ENCODE peak calls at places on chromosomes 3 and 15, in nine cellular contexts. G, C, O, R, M, Y, S, T and Q are unnamed samples. For H3K4me1, the result is how much of the 10 kb centered on the place peaks cover.

GRCh38 chr15:100131321-100132224 is 210.2 kb downstream of the ADAMTS17 start:
- DNase-seq in S (no peak), M (no peak), Y (peak), O (peak), R (no peak), C (no peak), T (no peak), G (no peak), Q (peak)

GRCh38 chr15:38707802-38708671 is 143.4 kb upstream of the RASGRP1 start:
- DNase-seq in M (peak), O (peak), Y (peak), R (no peak), S (no peak), C (peak), G (peak), T (peak), Q (peak)

GRCh38 chr3:146222204-146223046 is 28.5 kb downstream of the PLSCR4 start:
- DNase-seq in S (no peak), O (peak), Y (no peak), T (no peak), R (no peak), C (no peak), M (no peak), G (no peak), Q (no peak)

GRCh38 chr3:50531201-50531600 is 27.8 kb upstream of the CACNA2D2 start:
- DNase-seq in S (no peak), O (no peak), R (no peak), Y (no peak), C (no peak), M (no peak), T (no peak), G (no peak), Q (no peak)

GRCh38 chr3:106425021-106425420 is 556.2 kb upstream of the CBLB start:
- DNase-seq in O (peak), S (no peak), C (no peak), R (no peak), M (no peak), T (no peak), Y (no peak), G (no peak), Q (no peak)

GRCh38 chr3:36597422-36597821 is 166.9 kb downstream of the DCLK3 start:
- DNase-seq in R (no peak), M (no peak), Y (no peak), C (peak), O (peak), S (no peak), T (no peak), G (peak), Q (no peak)

GRCh38 chr3:129461022-129461421 is 21.0 kb downstream of the IFT122 start:
- DNase-seq in M (no peak), C (no peak), T (no peak), O (peak), Y (no peak), R (no peak), G (no peak), S (no peak), Q (no peak)

GRCh38 chr3:47669026-47669749 is 90.5 kb upstream of the CSPG5 start:
- DNase-seq in R (no peak), T (no peak), Y (no peak), S (no peak), M (no peak), C (no peak), G (no peak), O (peak), Q (no peak)

GRCh38 chr15:63968122-63968524 is 78.2 kb downstream of the DAPK2 start:
- DNase-seq in C (no peak), M (no peak), O (no peak), R (no peak), Y (peak), S (no peak), T (no peak), G (no peak), Q (no peak)

GRCh38 chr3:197426161-197426566 is 127.8 kb upstream of the DLG1 start:
- DNase-seq in M (no peak), S (no peak), R (no peak), Y (peak), T (no peak), C (no peak), O (peak), G (peak), Q (no peak)

GRCh38 chr3:175526609-175527280 is 667.6 kb downstream of the NAALADL2 start:
- DNase-seq in C (no peak), R (no peak), G (no peak), O (peak), S (no peak), M (no peak), Y (no peak), T (no peak), Q (no peak)

GRCh38 chr15:89903015-89903857 is 9.4 kb upstream of the AP3S2 start:
- DNase-seq in G (no peak), M (no peak), O (no peak), C (no peak), Y (no peak), S (no peak), R (no peak), T (no peak), Q (no peak)

GRCh38 chr15:70767668-70768067 is 4.3 kb upstream of the UACA start:
- DNase-seq in M (no peak), G (no peak), C (no peak), R (no peak), Y (no peak), S (no peak), T (no peak), O (no peak), Q (no peak)

GRCh38 chr3:157070186-157070585 is 89.8 kb downstream of the CCNL1 start:
- DNase-seq in G (no peak), S (no peak), T (no peak), M (no peak), C (no peak), Y (no peak), R (no peak), O (no peak), Q (no peak)

GRCh38 chr15:77002954-77003912 is 8.3 kb downstream of the PSTPIP1 start:
- DNase-seq in T (no peak), O (no peak), G (no peak), M (peak), S (peak), Y (no peak), C (no peak), R (peak), Q (no peak)

GRCh38 chr3:40597441-40597840 is 72.7 kb downstream of the ZNF621 start:
- DNase-seq in T (no peak), O (peak), M (no peak), C (no peak), S (no peak), G (no peak), R (no peak), Y (no peak), Q (no peak)

GRCh38 chr3:159189994-159190669 is 388.3 kb downstream of the MFSD1 start:
- DNase-seq in O (peak), G (no peak), C (no peak), S (no peak), T (no peak), R (no peak), M (no peak), Y (no peak), Q (no peak)

GRCh38 chr3:180375831-180376230 is 226.1 kb upstream of the TTC14 start:
- DNase-seq in C (no peak), G (no peak), S (no peak), T (no peak), Y (no peak), O (no peak), M (no peak), R (no peak), Q (no peak)

GRCh38 chr3:31254483-31254882 is 278.2 kb upstream of the STT3B start:
- DNase-seq in O (no peak), Y (peak), M (no peak), T (no peak), S (no peak), C (no peak), R (no peak), G (no peak), Q (no peak)

GRCh38 chr3:123130079-123130726 is 63.4 kb downstream of the PDIA5 start:
- DNase-seq in O (no peak), M (no peak), S (no peak), C (no peak), Y (no peak), R (no peak), T (no peak), G (no peak), Q (no peak)

GRCh38 chr3:29972594-29972993 is 633.8 kb upstream of the TGFBR2 start:
- DNase-seq in C (peak), G (peak), M (no peak), O (peak), S (no peak), T (no peak), Y (no peak), R (no peak), Q (no peak)

GRCh38 chr3:14775574-14775973 is 43.2 kb upstream of the FGD5 start:
- DNase-seq in Y (no peak), M (no peak), R (no peak), T (no peak), C (no peak), G (no peak), O (no peak), S (no peak), Q (no peak)

GRCh38 chr15:64045106-64045435 is 1.2 kb downstream of the DAPK2 start:
- DNase-seq in G (no peak), R (no peak), O (no peak), T (no peak), S (no peak), Y (peak), M (peak), C (no peak), Q (no peak)

GRCh38 chr15:41782486-41783271 is 8.4 kb downstream of the MAPKBP1 start:
- DNase-seq in S (no peak), M (peak), O (no peak), R (no peak), Y (no peak), T (no peak), G (no peak), C (no peak), Q (no peak)

GRCh38 chr3:24591661-24592555 is 97.3 kb upstream of the THRB start:
- DNase-seq in G (no peak), T (no peak), S (no peak), R (no peak), O (peak), M (no peak), C (no peak), Y (no peak), Q (no peak)

GRCh38 chr3:65632409-65632808 is 406.3 kb downstream of the MAGI1 start:
- DNase-seq in M (no peak), Y (no peak), G (no peak), T (no peak), R (no peak), S (no peak), O (no peak), C (no peak), Q (no peak)

GRCh38 chr3:119098620-119099222 is 47.2 kb upstream of the TEX55 start:
- DNase-seq in R (no peak), Y (no peak), O (peak), S (no peak), M (peak), G (peak), C (peak), T (no peak), Q (no peak)

GRCh38 chr15:71480566-71480965 is 329.8 kb upstream of the NR2E3 start:
- DNase-seq in S (no peak), O (no peak), R (no peak), C (no peak), G (no peak), M (no peak), T (no peak), Y (no peak), Q (no peak)

DNA sequence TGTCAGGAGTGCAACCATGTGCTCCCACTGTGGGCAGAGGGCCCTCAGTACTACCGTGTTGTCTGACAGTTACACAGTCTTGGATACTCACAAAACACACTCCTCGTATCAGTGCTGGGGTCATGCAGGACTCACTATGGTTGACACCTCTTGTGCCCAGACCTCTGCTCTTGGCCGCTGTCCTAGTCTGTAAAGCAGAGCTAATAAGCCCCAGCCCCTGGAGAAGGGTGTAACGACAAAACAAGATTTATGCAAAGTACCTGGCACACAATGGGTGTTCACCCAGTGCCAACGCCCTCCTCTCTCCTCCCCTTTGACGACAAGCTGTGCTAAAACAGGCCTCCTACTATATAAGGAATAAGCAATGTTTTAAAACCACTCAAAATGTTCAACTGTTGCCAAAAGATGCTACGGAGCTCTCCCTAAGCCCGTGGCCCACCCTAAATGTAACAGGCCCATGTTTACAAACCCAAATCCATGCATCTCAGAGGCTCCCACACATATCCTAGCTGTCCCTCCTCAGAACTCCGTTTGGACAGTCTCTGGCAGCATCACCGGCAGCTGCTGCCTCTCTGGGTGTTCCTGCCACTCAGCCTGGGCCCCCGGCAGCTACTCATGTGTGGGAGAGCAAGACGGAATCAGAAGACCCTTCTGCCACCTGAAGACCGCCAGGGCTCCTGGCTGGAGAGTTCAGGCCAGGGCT is 65.8 kb downstream of the MRPL46 start:
- DNase-seq in Y (no peak), C (no peak), T (peak), S (no peak), G (no peak), M (peak), O (no peak), R (no peak), Q (no peak)
- H3K4me1 ChIP-seq in Y (under half), C (under half), T (under half), S (under half), G (under half), M (under half), O (under half), R (under half), Q (under half)

GRCh38 chr15:101189341-101189679 is 62.5 kb downstream of the CHSY1 start:
- DNase-seq in S (no peak), O (no peak), G (no peak), M (no peak), T (no peak), Y (no peak), C (no peak), R (no peak), Q (no peak)
- H3K4me1 ChIP-seq in S (under half), O (under half), G (under half), M (under half), T (under half), Y (under half), C (under half), R (half or more), Q (under half)

DNA sequence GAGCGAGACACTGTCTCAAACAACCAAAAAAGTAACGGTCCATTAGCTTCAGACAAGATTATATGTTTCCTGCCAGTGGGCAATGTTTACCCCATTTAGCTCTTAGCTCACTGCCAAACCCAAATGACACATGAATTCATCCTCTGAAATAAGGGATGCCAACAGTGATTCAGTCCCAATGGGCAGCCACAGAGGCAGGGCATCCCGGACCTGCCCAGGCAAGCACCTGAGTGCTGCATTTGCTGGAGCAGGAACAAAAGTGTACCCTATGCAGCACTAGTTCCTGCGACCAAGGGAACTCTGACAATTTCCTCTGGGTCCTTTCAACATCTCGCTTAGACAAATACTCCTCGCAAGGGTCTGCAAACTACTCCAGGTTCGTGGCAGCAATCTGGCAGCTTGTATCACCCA is 8.0 kb downstream of the IP6K2 start:
- DNase-seq in C (no peak), S (no peak), T (no peak), M (no peak), G (no peak), Y (no peak), R (no peak), O (peak), Q (peak)
- H3K4me1 ChIP-seq in C (under half), S (half or more), T (under half), M (under half), G (under half), Y (under half), R (half or more), O (under half), Q (under half)

GRCh38 chr15:36943496-36944361 is 156.6 kb downstream of the MEIS2 start:
- DNase-seq in Y (no peak), C (peak), G (no peak), M (no peak), R (no peak), S (no peak), O (no peak), T (no peak), Q (no peak)
- H3K4me1 ChIP-seq in Y (under half), C (under half), G (under half), M (under half), R (under half), S (under half), O (under half), T (under half), Q (under half)

DNA sequence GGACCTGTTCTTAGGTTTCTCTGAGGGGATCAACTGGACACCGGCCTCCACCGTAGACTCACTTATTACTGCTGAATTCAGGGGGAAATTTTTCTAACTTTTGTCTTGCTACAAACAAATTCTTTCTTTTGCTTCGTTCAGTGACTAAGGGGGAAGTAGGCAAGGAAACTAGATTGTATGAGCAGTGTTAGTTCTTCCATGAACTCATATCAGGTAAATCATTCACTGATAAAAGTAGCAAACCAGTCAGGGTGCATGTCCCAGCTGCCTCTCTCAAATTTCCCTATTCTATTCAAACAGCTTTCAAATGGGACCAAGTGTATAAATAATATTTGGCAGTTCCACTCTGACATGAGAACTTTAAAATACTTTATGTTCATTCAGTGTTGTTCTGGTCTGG is 7.3 kb upstream of the CCDC13 start:
- DNase-seq in C (no peak), G (no peak), O (no peak), S (no peak), Y (no peak), R (no peak), M (no peak), T (no peak), Q (no peak)
- H3K4me1 ChIP-seq in C (under half), G (under half), O (under half), S (under half), Y (under half), R (under half), M (under half), T (under half), Q (under half)

GRCh38 chr3:127409421-127410136 is 121.7 kb upstream of the PRR20G start:
- DNase-seq in R (peak), M (no peak), O (no peak), Y (no peak), S (no peak), T (no peak), C (no peak), G (no peak), Q (no peak)
- H3K4me1 ChIP-seq in R (under half), M (under half), O (under half), Y (under half), S (under half), T (under half), C (half or more), G (under half), Q (under half)

DNA sequence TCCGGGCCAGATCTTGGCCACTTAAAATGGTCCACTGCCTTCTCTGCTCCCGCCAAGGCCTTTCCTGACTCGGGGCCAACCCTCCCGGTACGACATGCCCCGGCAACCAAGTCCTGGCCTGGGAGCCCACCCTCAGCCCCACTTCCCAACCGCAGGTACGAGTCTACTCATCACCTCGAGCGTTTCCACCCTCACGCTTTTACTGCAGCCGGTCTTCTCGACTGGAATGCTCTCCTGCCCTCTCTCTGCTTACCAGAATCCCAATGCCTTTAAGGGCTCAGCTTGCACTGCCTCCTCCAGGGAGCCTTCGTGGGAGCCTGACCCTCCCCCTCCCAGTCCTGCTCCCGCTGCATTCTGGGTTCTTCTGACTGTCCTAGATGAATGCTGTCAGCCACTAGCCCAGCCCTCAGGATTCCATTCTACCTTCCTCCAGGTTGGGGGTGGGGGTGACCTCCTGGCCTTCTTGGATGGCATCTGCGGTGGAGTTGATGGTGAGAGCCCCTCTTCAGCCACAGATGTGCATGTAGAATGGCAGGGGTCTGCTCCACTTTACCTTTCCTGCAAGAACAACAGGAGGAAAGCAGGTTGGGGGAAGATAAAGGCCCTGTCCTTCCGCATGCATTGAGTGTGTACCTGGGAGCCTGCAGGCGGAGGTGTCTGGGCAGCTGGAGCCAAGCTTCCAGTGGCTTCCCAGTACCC is 1.1 kb upstream of the CSRNP1 start:
- DNase-seq in O (peak), C (peak), M (no peak), R (peak), Y (peak), T (peak), G (peak), S (no peak), Q (no peak)
- H3K4me1 ChIP-seq in O (under half), C (under half), M (under half), R (under half), Y (under half), T (under half), G (under half), S (under half), Q (under half)